ENCODE peak calls at places on chromosome 15, in seven cellular contexts. T is uterus; F is activated CD4-positive, alpha-beta T cell treated with anti-CD3 and anti-CD28 coated beads, Interleukin-2, amount 50 U/mL, for 24 hours; G is A172; X is IMR-90; Q is HuH-7; D is choroid plexus epithelial cell. S is an unnamed sample.

GRCh38 chr15:100095896-100096600 is 245.7 kb downstream of the ADAMTS17 start:
- DNase-seq in T (no peak), F (no peak), G (no peak), X (no peak), Q (no peak), D (no peak), S (no peak)

GRCh38 chr15:52103217-52104207 is 9.1 kb downstream of the BCL2L10 start:
- DNase-seq in T (peak; percentile 93), F (no peak), G (peak; percentile 96), X (peak; percentile 97), Q (no peak), D (peak; percentile 97), S (peak; percentile 97)

GRCh38 chr15:79777916-79778315 is 118.9 kb downstream of the MTHFS start:
- DNase-seq in T (no peak), F (no peak), G (no peak), X (no peak), Q (no peak), D (no peak), S (no peak)

GRCh38 chr15:85337398-85338074 is 42.9 kb upstream of the AKAP13 start:
- DNase-seq in T (no peak), F (no peak), G (no peak), X (no peak), Q (no peak), D (no peak), S (no peak)

GRCh38 chr15:94177112-94177511 is 54.2 kb upstream of the MCTP2 start:
- DNase-seq in T (no peak), F (no peak), G (no peak), X (peak; percentile 77), Q (no peak), D (no peak), S (peak; percentile 9)

GRCh38 chr15:75578206-75578947 is 738 bp downstream of the PTPN9 start:
- DNase-seq in T (no peak), F (no peak), G (peak; percentile 12), X (no peak), Q (peak; percentile 49), D (peak; percentile 39), S (no peak)

GRCh38 chr15:101684384-101684783 is 32.2 kb upstream of the TM2D3 start:
- DNase-seq in T (no peak), F (no peak), G (peak; percentile 63), X (peak; percentile 82), Q (no peak), D (peak; percentile 51), S (peak; percentile 85)

GRCh38 chr15:51708013-51708412 is 26.7 kb downstream of the SCG3 start:
- DNase-seq in T (peak; percentile 73), F (no peak), G (no peak), X (no peak), Q (no peak), D (no peak), S (no peak)

GRCh38 chr15:73940061-73940981 is 14.1 kb downstream of the LOXL1 start:
- DNase-seq in T (no peak), F (no peak), G (no peak), X (no peak), Q (no peak), D (no peak), S (no peak)

GRCh38 chr15:98796685-98797084 is 148.3 kb downstream of the IGF1R start:
- DNase-seq in T (no peak), F (no peak), G (no peak), X (no peak), Q (no peak), D (no peak), S (no peak)

S was measured in astrocyte.